ENCODE peak calls at places on chromosomes 13 and 19, in eight cellular contexts. N is body of pancreas, O is skeletal muscle cell, V is bronchial epithelial cell, U is fibroblast of lung, L is fibroblast of the aortic adventitia, B is BJ, F is fibroblast of pulmonary artery. X is an unnamed sample.

GRCh38 chr19:871446-872265 is 12.2 kb downstream of the CFD start:
- DNase-seq in O (no peak), F (no peak), B (no peak), L (no peak), V (peak), N (no peak), U (peak), X (no peak)

GRCh38 chr19:46303702-46304397 is 7.0 kb downstream of the HIF3A start:
- DNase-seq in V (peak), B (no peak), N (peak), O (no peak), L (no peak), F (peak), U (no peak), X (no peak)

GRCh38 chr13:82625753-82626152 is 1256.5 kb downstream of the SLITRK1 start:
- DNase-seq in V (no peak), L (no peak), N (no peak), F (no peak), B (no peak), U (no peak), O (no peak), X (no peak)

GRCh38 chr13:48531416-48532145 is 1.3 kb downstream of the RCBTB2 start:
- DNase-seq in N (peak), B (no peak), O (no peak), U (no peak), L (no peak), F (no peak), V (peak), X (no peak)

GRCh38 chr19:53549354-53549753 is 11.4 kb downstream of the ZNF331 start:
- DNase-seq in U (peak), N (no peak), L (peak), B (peak), F (peak), V (peak), O (peak), X (peak)

GRCh38 chr13:36192166-36192565 is 22.2 kb downstream of the SOHLH2 start:
- DNase-seq in F (peak), N (no peak), U (peak), V (no peak), B (no peak), L (no peak), O (peak), X (no peak)

GRCh38 chr13:52845766-52846566 is 2.5 kb downstream of the PCDH8 start:
- DNase-seq in B (no peak), L (no peak), V (no peak), F (peak), U (peak), O (no peak), N (peak), X (no peak)

GRCh38 chr19:22118132-22118531 is 65.8 kb downstream of the ZNF257 start:
- DNase-seq in N (no peak), O (no peak), B (no peak), U (no peak), F (no peak), V (no peak), L (no peak), X (no peak)

GRCh38 chr19:296476-297225 is 5.4 kb upstream of the PLPP2 start:
- DNase-seq in F (no peak), U (no peak), B (no peak), N (no peak), V (no peak), L (no peak), O (no peak), X (no peak)

DNA sequence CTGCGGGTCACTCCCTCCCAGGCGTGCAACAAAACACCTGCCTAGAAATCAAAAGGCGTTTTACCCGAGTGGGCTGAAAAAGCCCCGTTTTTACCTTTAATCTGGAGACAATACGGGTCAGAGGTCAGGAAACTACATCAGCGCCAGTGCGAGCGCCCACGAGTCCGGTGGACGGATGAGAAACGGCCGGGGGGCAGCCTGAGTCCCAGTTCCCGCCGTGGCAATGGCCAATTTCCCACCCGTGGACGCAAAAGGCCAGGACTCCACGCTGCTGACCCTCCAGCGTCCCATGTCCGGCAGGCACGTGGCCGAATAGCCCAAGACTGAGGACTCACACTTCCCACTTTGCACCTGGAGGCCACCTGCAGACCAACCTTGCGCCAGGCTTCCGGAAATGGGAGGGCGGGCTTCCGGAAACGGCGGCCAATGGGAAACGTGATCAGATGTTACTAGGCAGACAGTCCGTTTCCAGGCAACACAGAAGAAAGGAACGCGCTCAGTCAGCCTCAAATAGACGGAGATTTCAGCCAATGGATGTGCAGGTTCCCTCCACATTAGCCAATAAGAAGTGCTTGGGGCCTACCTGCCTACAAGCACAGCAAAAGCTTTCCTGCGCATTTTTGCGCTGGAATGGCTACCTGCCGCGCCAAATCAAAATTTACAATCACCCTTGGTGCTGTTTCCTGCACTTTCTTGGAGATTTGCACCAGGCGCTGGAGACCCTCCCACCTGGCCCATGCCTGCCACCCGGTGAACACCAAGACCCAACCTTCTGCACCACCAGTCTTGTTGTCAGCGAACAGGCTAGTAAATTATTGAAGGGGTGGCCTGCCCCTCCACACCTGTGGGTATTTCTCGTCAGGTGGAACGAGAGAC is 47.4 kb downstream of the ZFP14 start:
- DNase-seq in N (peak), V (peak), O (peak), B (peak), U (peak), F (peak), L (peak), X (peak)
- H3K4me3 ChIP-seq in N (peak), V (peak), O (peak), B (peak), U (peak), F (peak), L (peak), X (peak)

GRCh38 chr19:6735181-6735891 is 2.0 kb downstream of the GPR108 start:
- DNase-seq in L (no peak), O (no peak), B (no peak), F (no peak), N (no peak), V (no peak), U (no peak), X (no peak)
- H3K4me3 ChIP-seq in L (peak), O (peak), B (peak), F (peak), N (no peak), V (no peak), U (peak), X (peak)

GRCh38 chr19:57103573-57104277 is 16.1 kb upstream of the USP29 start:
- DNase-seq in N (peak), U (peak), V (peak), O (no peak), B (peak), F (peak), L (peak), X (no peak)
- H3K4me3 ChIP-seq in N (no peak), U (peak), V (no peak), O (peak), B (peak), F (no peak), L (peak), X (no peak)

DNA sequence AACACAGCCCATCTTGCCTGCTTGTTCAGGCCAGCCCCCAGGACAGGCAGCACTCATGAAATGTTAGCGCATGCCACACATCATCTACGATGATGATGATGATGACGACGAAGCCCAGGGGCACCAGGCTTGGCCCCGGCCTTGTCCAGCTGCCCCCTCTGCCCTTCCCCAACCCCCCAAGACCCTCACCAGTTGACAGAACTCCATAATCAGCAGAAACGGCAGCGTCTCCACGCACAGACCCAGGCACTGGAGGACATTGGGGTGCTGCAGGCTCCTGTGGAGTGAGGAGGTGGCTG is 9.0 kb downstream of the LMTK3 start:
- DNase-seq in N (no peak), O (no peak), B (no peak), F (no peak), V (no peak), U (no peak), L (no peak), X (no peak)
- H3K4me3 ChIP-seq in N (no peak), O (no peak), B (no peak), F (no peak), V (no peak), U (no peak), L (no peak), X (no peak)

DNA sequence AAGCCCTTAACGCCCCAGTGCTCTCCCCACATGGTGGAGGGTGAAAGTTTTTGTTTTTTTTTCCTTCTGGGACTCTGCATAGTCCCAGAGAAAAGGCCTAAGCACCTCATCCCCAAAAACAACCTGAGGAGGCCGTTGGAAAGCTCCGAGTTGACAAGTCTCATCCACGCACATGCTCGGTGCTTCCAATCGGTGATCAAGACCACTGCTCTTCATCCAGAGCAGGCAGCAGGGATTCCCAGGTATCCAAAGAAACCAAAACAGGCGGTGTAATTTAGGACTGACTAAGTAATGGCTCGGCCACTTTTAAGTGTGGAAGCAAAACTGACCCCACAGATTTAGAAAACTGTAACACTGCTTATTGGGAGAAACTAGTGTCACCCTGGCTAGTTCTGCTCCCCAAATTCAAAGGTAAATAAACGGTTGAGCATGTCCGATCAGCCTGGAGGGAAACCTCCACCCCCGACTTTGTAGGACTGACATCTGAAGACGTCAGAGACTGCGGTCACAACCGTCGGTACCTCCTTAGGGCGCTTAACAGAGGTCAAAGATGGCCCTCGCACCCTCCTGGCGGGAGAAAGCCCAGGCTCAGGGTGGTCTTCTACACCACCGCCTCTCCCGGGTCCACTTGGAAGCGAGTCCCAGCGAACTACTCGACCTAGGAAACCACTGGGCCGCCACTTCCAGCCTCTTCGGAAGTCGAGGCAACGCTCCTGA is 997 bp upstream of the ZNF446 start:
- DNase-seq in B (no peak), F (no peak), N (no peak), L (no peak), U (no peak), O (no peak), V (no peak), X (no peak)
- H3K4me3 ChIP-seq in B (peak), F (peak), N (no peak), L (peak), U (peak), O (peak), V (peak), X (peak)

GRCh38 chr13:114130131-114130707 is 2.2 kb downstream of the RASA3 start:
- DNase-seq in V (no peak), O (no peak), L (no peak), B (no peak), N (no peak), U (no peak), F (no peak), X (no peak)

GRCh38 chr13:114128624-114129522 is 3.5 kb downstream of the RASA3 start:
- DNase-seq in O (peak), N (peak), L (peak), V (peak), U (peak), B (peak), F (peak), X (no peak)

GRCh38 chr13:114130708-114131580 is 1.5 kb downstream of the RASA3 start:
- DNase-seq in N (peak), V (peak), U (peak), O (peak), B (peak), F (peak), L (peak), X (no peak)

GRCh38 chr13:114128348-114128623 is 4.1 kb downstream of the RASA3 start:
- DNase-seq in B (no peak), F (no peak), U (no peak), L (no peak), N (no peak), V (no peak), O (no peak), X (no peak)

GRCh38 chr13:114129649-114130062 is 2.8 kb downstream of the RASA3 start:
- DNase-seq in O (no peak), V (no peak), N (no peak), F (no peak), U (no peak), L (no peak), B (no peak), X (no peak)
- H3K4me3 ChIP-seq in O (peak), V (no peak), N (no peak), F (peak), U (peak), L (peak), B (peak), X (peak)

GRCh38 chr13:20439261-20439660 is 86.4 kb downstream of the CRYL1 start:
- DNase-seq in O (no peak), L (peak), N (no peak), V (no peak), U (peak), F (peak), B (no peak), X (no peak)
- H3K4me3 ChIP-seq in O (no peak), L (no peak), N (no peak), V (no peak), U (no peak), F (no peak), B (no peak), X (no peak)

GRCh38 chr19:17348700-17349099 is 11.3 kb downstream of the GTPBP3 start:
- DNase-seq in U (peak), O (no peak), N (peak), L (peak), F (peak), V (peak), B (no peak), X (no peak)
- H3K4me3 ChIP-seq in U (no peak), O (no peak), N (no peak), L (no peak), F (no peak), V (no peak), B (no peak), X (peak)

X was measured in AG04449.